ENCODE peak calls at places on chromosomes 7 and 10, in seven cellular contexts. One of them, this sample, is unnamed.

GRCh38 chr7:118801366-118801765 is 576.9 kb downstream of the ANKRD7 start:
- DNase-seq in tibial nerve: no peak
- DNase-seq in upper lobe of left lung: no peak
- DNase-seq in stomach: no peak
- DNase-seq in ovary: no peak
- DNase-seq in transverse colon: no peak
- DNase-seq in A549: no peak
- DNase-seq in this sample: no peak

GRCh38 chr7:6588566-6588965 is 1.3 kb upstream of the INTS15 start:
- DNase-seq in A549: no peak
- DNase-seq in stomach: no peak
- DNase-seq in transverse colon: no peak
- DNase-seq in upper lobe of left lung: no peak
- DNase-seq in ovary: peak; percentile 31
- DNase-seq in tibial nerve: no peak
- DNase-seq in this sample: no peak

GRCh38 chr7:69412331-69413146 is 185.7 kb upstream of the AUTS2 start:
- DNase-seq in ovary: no peak
- DNase-seq in transverse colon: peak; percentile 7
- DNase-seq in stomach: no peak
- DNase-seq in upper lobe of left lung: no peak
- DNase-seq in tibial nerve: no peak
- DNase-seq in A549: peak; percentile 89
- DNase-seq in this sample: no peak

GRCh38 chr7:120053390-120053961 is 219.5 kb upstream of the KCND2 start:
- DNase-seq in tibial nerve: no peak
- DNase-seq in transverse colon: no peak
- DNase-seq in A549: no peak
- DNase-seq in ovary: no peak
- DNase-seq in upper lobe of left lung: no peak
- DNase-seq in stomach: no peak
- DNase-seq in this sample: no peak

GRCh38 chr10:50740351-50740688 is 584 bp downstream of the ASAH2B start:
- DNase-seq in ovary: no peak
- DNase-seq in A549: no peak
- DNase-seq in tibial nerve: no peak
- DNase-seq in upper lobe of left lung: no peak
- DNase-seq in stomach: no peak
- DNase-seq in transverse colon: peak; percentile 19
- DNase-seq in this sample: no peak

GRCh38 chr7:52017802-52018679 is 701.4 kb upstream of the COBL start:
- DNase-seq in ovary: no peak
- DNase-seq in upper lobe of left lung: no peak
- DNase-seq in stomach: peak; percentile 62
- DNase-seq in transverse colon: peak; percentile 20
- DNase-seq in A549: peak; percentile 56
- DNase-seq in tibial nerve: no peak
- DNase-seq in this sample: no peak

GRCh38 chr7:81624021-81624630 is 145.7 kb downstream of the HGF start:
- DNase-seq in tibial nerve: no peak
- DNase-seq in transverse colon: no peak
- DNase-seq in stomach: no peak
- DNase-seq in A549: no peak
- DNase-seq in upper lobe of left lung: no peak
- DNase-seq in ovary: no peak
- DNase-seq in this sample: no peak

GRCh38 chr7:113880467-113881040 is 38.3 kb downstream of the PPP1R3A start:
- DNase-seq in ovary: no peak
- DNase-seq in A549: no peak
- DNase-seq in upper lobe of left lung: no peak
- DNase-seq in tibial nerve: no peak
- DNase-seq in transverse colon: no peak
- DNase-seq in stomach: no peak
- DNase-seq in this sample: no peak

GRCh38 chr10:31036209-31036608 is 4.5 kb upstream of the ZNF438 start:
- DNase-seq in upper lobe of left lung: no peak
- DNase-seq in A549: no peak
- DNase-seq in ovary: no peak
- DNase-seq in transverse colon: no peak
- DNase-seq in tibial nerve: no peak
- DNase-seq in stomach: no peak
- DNase-seq in this sample: no peak

GRCh38 chr7:37480026-37480425 is 31.4 kb upstream of the ELMO1 start:
- DNase-seq in tibial nerve: no peak
- DNase-seq in ovary: no peak
- DNase-seq in A549: no peak
- DNase-seq in transverse colon: no peak
- DNase-seq in upper lobe of left lung: no peak
- DNase-seq in stomach: no peak
- DNase-seq in this sample: no peak

GRCh38 chr10:112343056-112343806 is 30.7 kb upstream of the ACSL5 start:
- DNase-seq in ovary: no peak
- DNase-seq in A549: no peak
- DNase-seq in tibial nerve: no peak
- DNase-seq in upper lobe of left lung: no peak
- DNase-seq in stomach: no peak
- DNase-seq in transverse colon: peak; percentile 5
- DNase-seq in this sample: no peak

GRCh38 chr10:124732931-124733536 is 11.1 kb downstream of the FAM53B start:
- DNase-seq in tibial nerve: no peak
- DNase-seq in A549: no peak
- DNase-seq in transverse colon: peak; percentile 59
- DNase-seq in ovary: peak; percentile 70
- DNase-seq in stomach: no peak
- DNase-seq in upper lobe of left lung: peak; percentile 86
- DNase-seq in this sample: no peak

GRCh38 chr10:132428486-132428885 is 31.5 kb downstream of the PWWP2B start:
- DNase-seq in upper lobe of left lung: no peak
- DNase-seq in ovary: no peak
- DNase-seq in transverse colon: no peak
- DNase-seq in stomach: no peak
- DNase-seq in A549: no peak
- DNase-seq in tibial nerve: no peak
- DNase-seq in this sample: no peak

GRCh38 chr7:2999078-2999500 is 44.6 kb downstream of the CARD11 start:
- DNase-seq in stomach: no peak
- DNase-seq in transverse colon: no peak
- DNase-seq in tibial nerve: no peak
- DNase-seq in upper lobe of left lung: no peak
- DNase-seq in ovary: no peak
- DNase-seq in A549: no peak
- DNase-seq in this sample: no peak

GRCh38 chr10:28644647-28645046 is 32.7 kb upstream of the BAMBI start:
- DNase-seq in tibial nerve: no peak
- DNase-seq in transverse colon: no peak
- DNase-seq in A549: no peak
- DNase-seq in stomach: no peak
- DNase-seq in ovary: peak; percentile 6
- DNase-seq in upper lobe of left lung: no peak
- DNase-seq in this sample: no peak

GRCh38 chr7:88664630-88665233 is 94.8 kb upstream of the ZNF804B start:
- DNase-seq in ovary: no peak
- DNase-seq in tibial nerve: no peak
- DNase-seq in stomach: no peak
- DNase-seq in transverse colon: no peak
- DNase-seq in upper lobe of left lung: no peak
- DNase-seq in A549: peak; percentile 3
- DNase-seq in this sample: no peak

GRCh38 chr7:39451901-39452300 is 114.3 kb upstream of the YAE1 start:
- DNase-seq in tibial nerve: no peak
- DNase-seq in ovary: no peak
- DNase-seq in upper lobe of left lung: peak; percentile 42
- DNase-seq in A549: no peak
- DNase-seq in stomach: no peak
- DNase-seq in transverse colon: no peak
- DNase-seq in this sample: no peak

GRCh38 chr10:47094636-47095035 is 183.4 kb downstream of the PTPN20 start:
- DNase-seq in upper lobe of left lung: no peak
- DNase-seq in A549: no peak
- DNase-seq in transverse colon: no peak
- DNase-seq in stomach: no peak
- DNase-seq in ovary: no peak
- DNase-seq in tibial nerve: no peak
- DNase-seq in this sample: no peak

GRCh38 chr10:47094126-47094525 is 182.9 kb downstream of the PTPN20 start:
- DNase-seq in upper lobe of left lung: no peak
- DNase-seq in tibial nerve: no peak
- DNase-seq in A549: no peak
- DNase-seq in transverse colon: no peak
- DNase-seq in ovary: no peak
- DNase-seq in stomach: no peak
- DNase-seq in this sample: no peak

GRCh38 chr10:47091421-47091820 is 180.2 kb downstream of the PTPN20 start:
- DNase-seq in tibial nerve: no peak
- DNase-seq in upper lobe of left lung: no peak
- DNase-seq in A549: no peak
- DNase-seq in transverse colon: no peak
- DNase-seq in ovary: no peak
- DNase-seq in stomach: no peak
- DNase-seq in this sample: no peak

GRCh38 chr10:47090903-47091302 is 179.7 kb downstream of the PTPN20 start:
- DNase-seq in tibial nerve: no peak
- DNase-seq in stomach: no peak
- DNase-seq in transverse colon: no peak
- DNase-seq in ovary: no peak
- DNase-seq in upper lobe of left lung: no peak
- DNase-seq in A549: no peak
- DNase-seq in this sample: no peak

GRCh38 chr10:47092822-47093221 is 181.6 kb downstream of the PTPN20 start:
- DNase-seq in A549: no peak
- DNase-seq in tibial nerve: no peak
- DNase-seq in ovary: no peak
- DNase-seq in stomach: no peak
- DNase-seq in transverse colon: no peak
- DNase-seq in upper lobe of left lung: peak; percentile 61
- DNase-seq in this sample: no peak
- TF ChIP-seq EP300 in A549: no peak
- TF ChIP-seq EP300 in tibial nerve: no peak
- TF ChIP-seq EP300 in ovary: no peak
- TF ChIP-seq EP300 in stomach: no peak
- TF ChIP-seq EP300 in transverse colon: no peak
- TF ChIP-seq EP300 in upper lobe of left lung: no peak
- TF ChIP-seq EP300 in this sample: no peak

DNA sequence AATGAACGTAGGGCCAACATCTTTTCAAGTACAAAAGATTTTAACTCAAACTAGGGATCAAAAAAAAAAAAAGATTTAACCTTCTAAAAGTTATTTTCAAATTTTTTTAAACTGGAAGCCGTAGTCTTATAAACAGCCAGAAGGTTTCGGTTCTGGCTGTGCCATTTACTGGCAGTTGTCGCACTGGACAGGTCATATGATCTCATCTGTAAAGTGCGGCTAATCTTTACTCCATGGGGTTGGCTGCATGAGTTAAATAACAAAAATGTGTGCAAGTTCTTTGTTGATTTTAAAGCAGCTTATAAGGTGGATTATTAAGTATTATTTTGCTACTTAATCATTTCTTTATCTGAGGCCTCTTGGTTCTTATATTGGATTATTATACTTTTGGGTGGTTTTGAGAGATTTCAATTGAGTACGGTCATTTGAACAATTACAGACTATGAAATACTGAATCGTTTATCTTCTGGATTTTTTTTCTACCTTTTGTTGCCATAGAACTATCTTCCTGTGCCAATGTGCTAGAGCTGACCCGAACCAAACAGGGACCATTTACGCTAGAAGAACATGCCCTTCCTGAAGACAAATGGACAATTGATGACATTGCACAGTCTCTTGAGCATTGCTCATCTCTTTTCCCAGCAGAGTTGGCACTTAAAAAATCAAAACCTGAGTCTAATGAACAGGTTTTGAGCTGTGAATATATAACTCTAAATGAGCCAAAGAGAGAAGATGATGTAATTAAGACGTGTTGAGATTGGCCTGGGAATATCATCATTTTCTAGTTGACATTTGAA is 36.8 kb downstream of the TRUB1 start:
- DNase-seq in transverse colon: no peak
- DNase-seq in upper lobe of left lung: no peak
- DNase-seq in tibial nerve: no peak
- DNase-seq in A549: no peak
- DNase-seq in stomach: no peak
- DNase-seq in ovary: no peak
- DNase-seq in this sample: no peak
- H3K4me3 ChIP-seq in transverse colon: no peak overlapping the region
- H3K4me3 ChIP-seq in upper lobe of left lung: no peak overlapping the region
- H3K4me3 ChIP-seq in tibial nerve: no peak overlapping the region
- H3K4me3 ChIP-seq in A549: no peak overlapping the region
- H3K4me3 ChIP-seq in stomach: no peak overlapping the region
- H3K4me3 ChIP-seq in ovary: peak overlapping the region; percentile 19
- H3K4me3 ChIP-seq in this sample: no peak overlapping the region

DNA sequence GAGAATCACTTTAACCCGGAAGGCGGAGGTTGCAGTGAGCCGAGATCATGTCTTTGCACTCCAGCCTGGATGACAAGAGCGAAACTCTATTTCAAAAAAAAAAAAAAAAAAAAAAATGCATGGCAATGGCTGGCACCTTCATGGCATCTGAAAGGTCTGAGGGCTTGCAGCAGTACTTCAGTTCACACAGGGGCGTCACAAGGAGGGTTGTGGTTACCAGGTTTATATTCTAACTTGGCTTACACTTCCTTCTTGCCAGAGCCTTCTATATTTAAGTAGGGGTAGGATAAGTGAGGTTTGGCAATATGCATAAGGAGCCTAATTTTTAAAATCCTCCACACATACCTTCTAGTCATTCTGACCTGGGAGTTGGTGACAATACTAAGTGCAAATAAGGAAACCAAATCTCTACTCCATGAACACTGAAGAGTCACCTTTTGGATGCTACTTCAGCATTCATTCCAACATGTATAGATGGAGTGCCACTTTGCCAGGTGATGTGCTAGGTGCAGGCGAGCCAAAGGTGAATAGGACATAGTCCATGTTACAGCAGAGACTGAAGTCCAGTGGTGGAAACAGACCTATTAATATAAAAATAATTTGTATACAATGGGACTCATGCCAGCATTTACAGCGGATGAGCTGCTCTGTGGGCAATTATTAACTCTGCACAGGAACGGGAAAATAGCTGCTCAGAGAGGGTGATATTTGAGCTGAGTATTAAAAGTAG is 57.8 kb upstream of the PDCD4 start:
- DNase-seq in upper lobe of left lung: no peak
- DNase-seq in ovary: no peak
- DNase-seq in stomach: no peak
- DNase-seq in tibial nerve: no peak
- DNase-seq in transverse colon: no peak
- DNase-seq in A549: no peak
- DNase-seq in this sample: no peak
- H3K27ac ChIP-seq in upper lobe of left lung: no peak overlapping the region
- H3K27ac ChIP-seq in ovary: no peak overlapping the region
- H3K27ac ChIP-seq in stomach: no peak overlapping the region
- H3K27ac ChIP-seq in tibial nerve: no peak overlapping the region
- H3K27ac ChIP-seq in transverse colon: no peak overlapping the region
- H3K27ac ChIP-seq in A549: no peak overlapping the region
- H3K27ac ChIP-seq in this sample: no peak overlapping the region

DNA sequence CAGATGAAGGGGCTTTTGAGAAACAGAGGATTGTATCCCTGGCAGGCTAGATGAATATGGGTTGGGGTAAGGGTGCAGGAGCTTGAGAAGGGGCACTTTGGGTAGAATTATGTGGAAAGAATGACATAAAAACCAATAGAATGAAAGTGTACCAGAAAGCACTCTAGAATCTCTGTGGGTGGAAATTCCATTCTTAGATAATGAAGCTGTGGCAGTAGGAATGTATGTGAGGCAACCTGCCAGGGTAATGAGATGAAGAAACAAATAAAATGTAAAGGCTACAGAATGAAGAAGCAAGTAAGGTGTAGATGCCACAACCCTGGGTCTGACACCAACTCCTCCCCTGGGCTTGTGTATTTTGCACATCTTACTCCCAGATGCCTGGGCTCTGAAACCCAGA is 16.8 kb downstream of the NOBOX start:
- DNase-seq in transverse colon: no peak
- DNase-seq in A549: no peak
- DNase-seq in ovary: no peak
- DNase-seq in tibial nerve: no peak
- DNase-seq in stomach: no peak
- DNase-seq in upper lobe of left lung: no peak
- DNase-seq in this sample: no peak
- TF ChIP-seq EP300 in transverse colon: no peak
- TF ChIP-seq EP300 in A549: no peak
- TF ChIP-seq EP300 in ovary: no peak
- TF ChIP-seq EP300 in tibial nerve: no peak
- TF ChIP-seq EP300 in stomach: no peak
- TF ChIP-seq EP300 in upper lobe of left lung: no peak
- TF ChIP-seq EP300 in this sample: no peak